ENCODE peak calls at places on chromosomes 13 and 19, in four cellular contexts. Z is adrenal gland, A is Calu3, N is cardiac muscle cell. W is an unnamed sample.

GRCh38 chr13:24672141-24673132 is 7.8 kb upstream of the ATP12A start:
- DNase-seq in Z (no peak), A (no peak), N (no peak), W (no peak)

GRCh38 chr19:2048104-2048958 is 2.7 kb downstream of the MKNK2 start:
- DNase-seq in Z (no peak), A (no peak), N (no peak), W (no peak)

GRCh38 chr13:27177852-27178251 is 6.2 kb upstream of the USP12 start:
- DNase-seq in Z (no peak), A (no peak), N (no peak), W (no peak)

GRCh38 chr19:14089662-14090508 is 666 bp downstream of the SAMD1 start:
- DNase-seq in Z (no peak), A (peak; percentile 48), N (peak; percentile 75), W (no peak)

GRCh38 chr13:40333238-40333637 is 333.2 kb downstream of the FOXO1 start:
- DNase-seq in Z (no peak), A (no peak), N (no peak), W (no peak)

GRCh38 chr19:7831452-7831851 is 1.4 kb downstream of the EVI5L start:
- DNase-seq in Z (no peak), A (peak; percentile 64), N (peak; percentile 43), W (no peak)

GRCh38 chr13:36323951-36324566 is 22.1 kb downstream of the SPART start:
- DNase-seq in Z (no peak), A (no peak), N (peak; percentile 32), W (no peak)

GRCh38 chr19:48628486-48629296 is 8.5 kb downstream of the DBP start:
- DNase-seq in Z (peak; percentile 77), A (no peak), N (no peak), W (no peak)

GRCh38 chr19:1856345-1856697 is 7.1 kb downstream of the KLF16 start:
- DNase-seq in Z (no peak), A (no peak), N (no peak), W (no peak)

GRCh38 chr19:18675779-18676178 is 7.7 kb upstream of the CRTC1 start:
- DNase-seq in Z (no peak), A (no peak), N (peak; percentile 32), W (no peak)

GRCh38 chr13:20671789-20672188 is 31.7 kb upstream of the IL17D start:
- DNase-seq in Z (no peak), A (no peak), N (no peak), W (no peak)

GRCh38 chr13:102460806-102461205 is 59.0 kb upstream of the FGF14 start:
- DNase-seq in Z (no peak), A (no peak), N (no peak), W (no peak)

GRCh38 chr19:54439174-54439851 is 9.7 kb upstream of the LENG8 start:
- DNase-seq in Z (no peak), A (peak; percentile 67), N (peak; percentile 61), W (no peak)

GRCh38 chr19:13621413-13621812 is 115.1 kb upstream of the CACNA1A start:
- DNase-seq in Z (peak; percentile 77), A (peak; percentile 67), N (peak; percentile 64), W (peak; percentile 67)

GRCh38 chr13:80132741-80133601 is 208.0 kb downstream of the SPRY2 start:
- DNase-seq in Z (peak; percentile 70), A (peak; percentile 16), N (peak; percentile 85), W (no peak)

GRCh38 chr13:44402902-44403719 is 29.5 kb downstream of the SERP2 start:
- DNase-seq in Z (no peak), A (peak; percentile 42), N (no peak), W (no peak)

GRCh38 chr19:48274173-48274572 is 4.3 kb downstream of the ZNF114 start:
- DNase-seq in Z (no peak), A (no peak), N (no peak), W (no peak)

GRCh38 chr19:16946951-16947940 is 58.4 kb downstream of the F2RL3 start:
- DNase-seq in Z (peak; percentile 15), A (no peak), N (no peak), W (no peak)

GRCh38 chr13:98752111-98752941 is at the start of gene SLC15A1:
- DNase-seq in Z (no peak), A (peak; percentile 20), N (no peak), W (no peak)

GRCh38 chr19:11005521-11005920 is 44.7 kb downstream of the SMARCA4 start:
- DNase-seq in Z (no peak), A (no peak), N (no peak), W (no peak)

GRCh38 chr19:17767559-17767958 is 16.3 kb downstream of the FCHO1 start:
- DNase-seq in Z (no peak), A (no peak), N (no peak), W (no peak)

GRCh38 chr19:40236366-40236765 is 9.9 kb upstream of the CCNP start:
- DNase-seq in Z (no peak), A (no peak), N (no peak), W (no peak)

GRCh38 chr13:109256866-109257760 is 529.3 kb downstream of the IRS2 start:
- DNase-seq in Z (peak; percentile 78), A (peak; percentile 9), N (peak; percentile 98), W (peak; percentile 99)

GRCh38 chr13:63481334-63481733 is 2065.7 kb upstream of the PCDH20 start:
- DNase-seq in Z (no peak), A (no peak), N (peak; percentile 76), W (peak; percentile 2)

GRCh38 chr19:42409477-42409876 is 17.7 kb downstream of the LIPE start:
- DNase-seq in Z (peak; percentile 68), A (peak; percentile 94), N (no peak), W (no peak)

GRCh38 chr13:33229446-33230177 is 55.9 kb downstream of the STARD13 start:
- DNase-seq in Z (no peak), A (no peak), N (no peak), W (no peak)

GRCh38 chr19:37334179-37335071 is 36.5 kb upstream of the ZNF527 start:
- DNase-seq in Z (peak; percentile 98), A (peak; percentile 87), N (peak; percentile 94), W (peak; percentile 29)

GRCh38 chr19:6066661-6067646 is 43.3 kb downstream of the RFX2 start:
- DNase-seq in Z (peak; percentile 96), A (peak; percentile 85), N (peak; percentile 97), W (peak; percentile 69)

GRCh38 chr13:102914629-102914935 is 68.8 kb downstream of the ERCC5 start:
- DNase-seq in Z (no peak), A (no peak), N (no peak), W (no peak)

GRCh38 chr13:46469064-46469463 is 82.0 kb upstream of the RUBCNL start:
- DNase-seq in Z (no peak), A (no peak), N (peak; percentile 71), W (peak; percentile 66)

GRCh38 chr13:46472384-46472783 is 80.6 kb upstream of the LRCH1 start:
- DNase-seq in Z (no peak), A (no peak), N (no peak), W (no peak)

GRCh38 chr13:46473806-46474205 is 79.2 kb upstream of the LRCH1 start:
- DNase-seq in Z (no peak), A (no peak), N (no peak), W (no peak)

GRCh38 chr13:46463719-46464118 is 76.7 kb upstream of the RUBCNL start:
- DNase-seq in Z (no peak), A (no peak), N (no peak), W (no peak)

DNA sequence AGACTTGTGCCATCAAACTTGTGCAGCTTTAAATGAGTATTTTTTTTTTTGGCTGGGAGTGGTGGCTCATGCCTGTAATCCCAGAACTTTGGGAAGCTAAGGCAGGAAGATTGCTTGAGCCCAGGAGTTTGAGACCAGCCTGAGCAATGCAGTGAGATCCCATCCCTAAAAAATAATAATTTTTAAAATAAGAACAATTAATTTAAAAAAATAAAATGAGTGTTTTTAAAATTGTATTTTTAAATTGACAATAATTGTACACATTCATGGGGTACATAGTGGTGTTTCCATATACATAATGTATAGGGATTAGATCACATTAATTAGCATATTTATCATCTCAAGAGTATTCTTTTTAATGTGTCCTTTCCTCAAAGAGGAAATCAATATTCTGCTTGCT is 81.5 kb upstream of the RUBCNL start:
- DNase-seq in Z (no peak), A (no peak), N (no peak), W (no peak)
- TF ChIP-seq CTCF in Z (no peak), A (no peak), N (no peak), W (no peak)

GRCh38 chr13:100597253-100597652 is 8.7 kb upstream of the GGACT start:
- DNase-seq in Z (no peak), A (no peak), N (no peak), W (no peak)

GRCh38 chr13:100596516-100596915 is 7.9 kb upstream of the GGACT start:
- DNase-seq in Z (no peak), A (no peak), N (no peak), W (no peak)

GRCh38 chr13:100594255-100594654 is 5.7 kb upstream of the GGACT start:
- DNase-seq in Z (peak; percentile 78), A (no peak), N (no peak), W (no peak)

GRCh38 chr13:100589178-100589725 is 663 bp upstream of the GGACT start:
- DNase-seq in Z (no peak), A (no peak), N (no peak), W (no peak)

DNA sequence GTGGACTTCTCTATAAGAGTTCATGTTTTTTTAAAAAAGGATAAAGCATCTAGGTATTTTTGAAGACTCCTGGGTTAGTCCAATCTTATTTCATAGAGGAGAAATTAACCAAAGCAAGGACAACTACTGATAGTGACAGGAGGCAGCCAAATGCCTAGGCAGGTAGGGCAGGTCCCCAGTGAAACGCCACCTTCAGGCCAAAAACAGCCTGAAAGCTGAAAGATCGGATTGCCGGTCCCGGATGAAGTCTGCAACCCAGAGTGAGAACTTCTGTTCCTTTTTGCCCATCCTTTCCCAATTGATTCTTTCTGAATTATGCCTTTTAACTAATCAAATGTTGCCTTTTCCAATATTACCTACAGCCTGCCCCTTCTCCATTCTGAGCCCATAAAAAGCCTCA is 6.1 kb upstream of the GGACT start:
- DNase-seq in Z (no peak), A (peak; percentile 5), N (no peak), W (no peak)
- TF ChIP-seq CTCF in Z (peak; percentile 30), A (no peak), N (peak; percentile 39), W (no peak)

DNA sequence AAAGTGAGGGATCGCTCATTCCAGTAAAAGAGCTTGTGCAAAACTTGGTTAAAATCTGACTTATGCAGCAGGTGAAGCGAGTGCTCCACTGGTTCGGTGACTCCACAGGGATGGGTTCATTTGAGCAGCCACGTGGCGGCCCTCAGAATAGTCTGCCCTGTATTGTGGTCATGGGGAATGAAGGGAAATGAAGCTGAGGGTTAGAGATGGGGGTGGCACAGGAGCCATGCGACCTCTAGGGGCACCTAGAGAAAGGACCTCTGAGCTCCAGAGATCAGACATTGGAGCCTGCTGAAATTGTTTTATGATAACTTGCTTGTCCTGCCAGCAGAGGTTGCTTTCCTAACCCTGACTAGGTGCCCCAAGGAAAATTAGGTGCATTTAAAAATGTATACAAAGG is 26.6 kb downstream of the CBY2 start:
- DNase-seq in Z (no peak), A (no peak), N (peak; percentile 7), W (no peak)
- TF ChIP-seq CTCF in Z (no peak), A (no peak), N (peak; percentile 15), W (no peak)

GRCh38 chr13:29195459-29195858 is 375.3 kb downstream of the MTUS2 start:
- DNase-seq in Z (no peak), A (no peak), N (no peak), W (no peak)
- TF ChIP-seq CTCF in Z (no peak), A (no peak), N (no peak), W (no peak)

GRCh38 chr19:31064486-31064885 is 284.8 kb downstream of the TSHZ3 start:
- DNase-seq in Z (no peak), A (no peak), N (no peak), W (no peak)
- TF ChIP-seq CTCF in Z (no peak), A (no peak), N (no peak), W (no peak)